ENCODE peak calls at places on chromosomes 3 and 15, in four cellular contexts. W, T, S and R are unnamed samples.

GRCh38 chr3:31544634-31545033 is 11.9 kb downstream of the STT3B start:
- DNase-seq in T (no peak), W (no peak), S (no peak), R (no peak)

GRCh38 chr3:71680588-71680987 is 44.6 kb downstream of the EIF4E3 start:
- DNase-seq in W (no peak), T (no peak), S (no peak), R (no peak)

GRCh38 chr3:104885214-104885814 is 481.4 kb upstream of the ALCAM start:
- DNase-seq in S (no peak), W (no peak), T (no peak), R (no peak)

GRCh38 chr3:146528954-146529353 is 15.5 kb downstream of the PLSCR1 start:
- DNase-seq in W (no peak), S (no peak), T (no peak), R (no peak)

GRCh38 chr3:48088056-48088748 is 72.0 kb upstream of the MAP4 start:
- DNase-seq in S (peak; percentile 9), T (peak; percentile 7), W (peak; percentile 37), R (no peak)

GRCh38 chr3:13506680-13507079 is 26.6 kb downstream of the HDAC11 start:
- DNase-seq in S (no peak), W (no peak), T (no peak), R (no peak)

GRCh38 chr15:24772256-24772655 is 96.7 kb downstream of the NPAP1 start:
- DNase-seq in W (no peak), T (no peak), S (no peak), R (no peak)

GRCh38 chr3:133573629-133574194 is at the start of gene CDV3:
- DNase-seq in W (no peak), S (no peak), T (no peak), R (no peak)

GRCh38 chr15:69604050-69604378 is 151.4 kb downstream of the RPLP1 start:
- DNase-seq in S (no peak), T (no peak), W (no peak), R (no peak)

GRCh38 chr3:48125026-48125704 is 63.1 kb downstream of the CDC25A start:
- DNase-seq in W (no peak), T (no peak), S (no peak), R (no peak)

GRCh38 chr3:83514130-83514914 is 1444.5 kb upstream of the CADM2 start:
- DNase-seq in W (no peak), S (no peak), T (no peak), R (no peak)

GRCh38 chr15:79004336-79004735 is 59.5 kb upstream of the CTSH start:
- DNase-seq in S (peak; percentile 72), T (no peak), W (no peak), R (no peak)

GRCh38 chr3:167913218-167913902 is 177.8 kb downstream of the SERPINI1 start:
- DNase-seq in T (no peak), W (no peak), S (no peak), R (no peak)

GRCh38 chr3:66989860-66990696 is 8.0 kb upstream of the KBTBD8 start:
- DNase-seq in T (no peak), S (peak; percentile 10), W (no peak), R (no peak)

GRCh38 chr3:82581350-82581749 is 819.9 kb upstream of the GBE1 start:
- DNase-seq in T (no peak), S (no peak), W (no peak), R (no peak)

GRCh38 chr15:71411538-71412482 is 296.5 kb downstream of the THSD4 start:
- DNase-seq in T (no peak), W (no peak), S (no peak), R (no peak)

GRCh38 chr3:178063475-178063874 is 472.8 kb upstream of the KCNMB2 start:
- DNase-seq in S (no peak), T (no peak), W (no peak), R (no peak)

GRCh38 chr15:85625856-85626255 is 168.9 kb downstream of the KLHL25 start:
- DNase-seq in S (no peak), T (no peak), W (no peak), R (no peak)

GRCh38 chr15:89812126-89812846 is 2.4 kb downstream of the ANPEP start:
- DNase-seq in S (no peak), W (no peak), T (no peak), R (no peak)